ENCODE peak calls at places on chromosomes 16 and 17, in nine cellular contexts. Z is AG04449, S is tibial artery, N is NCI-H1105, G is transverse colon, D is HCEC 1CT, J is mesendoderm, H is lower leg skin, V is AG20443. R is an unnamed sample.

GRCh38 chr17:76191891-76192290 is 48.4 kb downstream of the RNF157 start:
- DNase-seq in Z (no peak), S (no peak), N (no peak), G (no peak), D (no peak), J (no peak), H (no peak), V (no peak), R (no peak)

GRCh38 chr17:13067629-13068303 is 49.9 kb upstream of the ELAC2 start:
- DNase-seq in Z (no peak), S (no peak), N (no peak), G (no peak), D (no peak), J (no peak), H (no peak), V (no peak), R (no peak)

GRCh38 chr16:56684256-56684925 is 2.1 kb downstream of the MT1X start:
- DNase-seq in Z (no peak), S (no peak), N (no peak), G (no peak), D (no peak), J (no peak), H (no peak), V (no peak), R (no peak)

GRCh38 chr17:1727876-1728630 is 3.5 kb downstream of the WDR81 start:
- DNase-seq in Z (no peak), S (no peak), N (no peak), G (no peak), D (no peak), J (no peak), H (no peak), V (no peak), R (no peak)

GRCh38 chr16:78048319-78048718 is 26.0 kb downstream of the CLEC3A start:
- DNase-seq in Z (no peak), S (no peak), N (no peak), G (no peak), D (no peak), J (no peak), H (no peak), V (no peak), R (no peak)

GRCh38 chr17:27871407-27871806 is 21.8 kb downstream of the LYRM9 start:
- DNase-seq in Z (no peak), S (no peak), N (no peak), G (peak), D (no peak), J (no peak), H (no peak), V (no peak), R (no peak)

GRCh38 chr17:57832711-57833596 is 16.9 kb downstream of the MRPS23 start:
- DNase-seq in Z (no peak), S (peak), N (peak), G (peak), D (peak), J (peak), H (peak), V (peak), R (peak)

GRCh38 chr16:50268352-50268751 is 2.0 kb downstream of the ADCY7 start:
- DNase-seq in Z (no peak), S (no peak), N (no peak), G (no peak), D (no peak), J (no peak), H (no peak), V (no peak), R (no peak)

GRCh38 chr16:89051521-89052166 is 42.0 kb upstream of the ACSF3 start:
- DNase-seq in Z (no peak), S (no peak), N (no peak), G (no peak), D (no peak), J (no peak), H (no peak), V (no peak), R (no peak)

GRCh38 chr17:65173284-65173793 is 36.2 kb downstream of the RGS9 start:
- DNase-seq in Z (no peak), S (no peak), N (peak), G (peak), D (peak), J (peak), H (no peak), V (peak), R (no peak)

GRCh38 chr16:88727871-88728270 is 21.6 kb downstream of the CTU2 start:
- DNase-seq in Z (no peak), S (no peak), N (no peak), G (no peak), D (no peak), J (no peak), H (no peak), V (no peak), R (no peak)

GRCh38 chr16:20901441-20902112 is 1.0 kb downstream of the LYRM1 start:
- DNase-seq in Z (no peak), S (peak), N (no peak), G (peak), D (peak), J (peak), H (peak), V (peak), R (peak)

GRCh38 chr17:1177099-1177996 is 2.4 kb downstream of the ABR start:
- DNase-seq in Z (no peak), S (no peak), N (no peak), G (no peak), D (no peak), J (peak), H (no peak), V (peak), R (peak)

GRCh38 chr16:65743558-65743957 is 621.7 kb upstream of the CDH11 start:
- DNase-seq in Z (no peak), S (no peak), N (no peak), G (no peak), D (no peak), J (no peak), H (no peak), V (no peak), R (no peak)

GRCh38 chr17:48542114-48542955 is 2.6 kb downstream of the HOXB2 start:
- DNase-seq in Z (no peak), S (no peak), N (no peak), G (no peak), D (peak), J (no peak), H (no peak), V (no peak), R (no peak)

GRCh38 chr16:30061195-30061554 is 4.4 kb upstream of the ALDOA start:
- DNase-seq in Z (no peak), S (no peak), N (no peak), G (no peak), D (no peak), J (no peak), H (no peak), V (no peak), R (no peak)

GRCh38 chr16:57271867-57272495 is 12.5 kb downstream of the PLLP start:
- DNase-seq in Z (no peak), S (no peak), N (no peak), G (no peak), D (no peak), J (no peak), H (no peak), V (no peak), R (no peak)

GRCh38 chr16:67718668-67719047 is 458 bp downstream of the GFOD2 start:
- DNase-seq in Z (no peak), S (no peak), N (no peak), G (peak), D (no peak), J (peak), H (no peak), V (no peak), R (peak)

R was measured in AG08396.